ENCODE peak calls at places on chromosomes 4 and X, in nine cellular contexts. M is A549, X is HCT116, J is K562, Q is GM12878, F is SK-N-SH, O is Panc1, P is HepG2, I is GM23338. T is an unnamed sample.

GRCh38 chr4:7105261-7105660 is 37.4 kb upstream of the GRPEL1 start:
- DNase-seq in M (no peak), X (no peak), J (no peak), Q (no peak), F (no peak), O (no peak), P (no peak), I (no peak), T (no peak)

GRCh38 chrX:134501942-134502341 is 42.0 kb downstream of the HPRT1 start:
- DNase-seq in M (no peak), X (no peak), J (no peak), Q (no peak), F (no peak), O (no peak), P (no peak), I (no peak), T (no peak)

GRCh38 chr4:66636321-66636720 is 909.0 kb downstream of the CENPC start:
- DNase-seq in M (no peak), X (no peak), J (no peak), Q (no peak), F (no peak), O (no peak), P (no peak), I (no peak), T (no peak)

GRCh38 chr4:56995525-56995924 is 16.8 kb downstream of the POLR2B start:
- DNase-seq in M (no peak), X (no peak), J (no peak), Q (no peak), F (no peak), O (no peak), P (no peak), I (no peak), T (no peak)

GRCh38 chr4:137621056-137621455 is 88.8 kb upstream of the PCDH18 start:
- DNase-seq in M (no peak), X (no peak), J (no peak), Q (no peak), F (no peak), O (no peak), P (no peak), I (no peak), T (no peak)

GRCh38 chrX:1093112-1093511 is 119.3 kb downstream of the CRLF2 start:
- DNase-seq in M (no peak), X (no peak), J (no peak), Q (no peak), F (no peak), O (no peak), P (no peak), I (no peak), T (no peak)

GRCh38 chrX:134554291-134554690 is 94.3 kb downstream of the HPRT1 start:
- DNase-seq in M (no peak), X (no peak), J (no peak), Q (no peak), F (no peak), O (no peak), P (no peak), I (no peak), T (no peak)

GRCh38 chr4:15396157-15396800 is 31.6 kb upstream of the C1QTNF7 start:
- DNase-seq in M (peak), X (peak), J (peak), Q (no peak), F (peak), O (peak), P (peak), I (peak), T (peak)

GRCh38 chr4:13427599-13428325 is 56.4 kb downstream of the RAB28 start:
- DNase-seq in M (no peak), X (no peak), J (no peak), Q (no peak), F (no peak), O (no peak), P (no peak), I (peak), T (no peak)

GRCh38 chr4:8192748-8193738 is 6.0 kb upstream of the SH3TC1 start:
- DNase-seq in M (peak), X (peak), J (no peak), Q (peak), F (peak), O (peak), P (peak), I (no peak), T (no peak)

GRCh38 chr4:173525118-173526033 is 4.7 kb downstream of the HAND2 start:
- DNase-seq in M (no peak), X (no peak), J (no peak), Q (no peak), F (peak), O (no peak), P (no peak), I (peak), T (no peak)

GRCh38 chr4:153115322-153116100 is 88.7 kb upstream of the TRIM2 start:
- DNase-seq in M (peak), X (peak), J (no peak), Q (peak), F (no peak), O (peak), P (peak), I (no peak), T (peak)

GRCh38 chr4:71377561-71377960 is 38.7 kb downstream of the SLC4A4 start:
- DNase-seq in M (peak), X (no peak), J (no peak), Q (no peak), F (no peak), O (no peak), P (no peak), I (no peak), T (no peak)

GRCh38 chr4:106369456-106370060 is 980 bp upstream of the GIMD1 start:
- DNase-seq in M (peak), X (peak), J (peak), Q (peak), F (peak), O (peak), P (peak), I (peak), T (peak)

GRCh38 chr4:146490106-146490505 is 31.6 kb downstream of the SLC10A7 start:
- DNase-seq in M (no peak), X (no peak), J (no peak), Q (no peak), F (no peak), O (no peak), P (no peak), I (no peak), T (no peak)

GRCh38 chr4:53505947-53506346 is 85.3 kb downstream of the LNX1 start:
- DNase-seq in M (no peak), X (no peak), J (no peak), Q (no peak), F (no peak), O (no peak), P (no peak), I (peak), T (no peak)

GRCh38 chr4:186939226-186939625 is 215.6 kb upstream of the FAT1 start:
- DNase-seq in M (no peak), X (no peak), J (no peak), Q (no peak), F (no peak), O (no peak), P (no peak), I (no peak), T (no peak)

GRCh38 chr4:169337510-169337909 is 66.8 kb upstream of the SH3RF1 start:
- DNase-seq in M (no peak), X (no peak), J (no peak), Q (no peak), F (no peak), O (no peak), P (no peak), I (no peak), T (no peak)

GRCh38 chr4:66568001-66568400 is 897.7 kb upstream of the EPHA5 start:
- DNase-seq in M (no peak), X (no peak), J (no peak), Q (no peak), F (no peak), O (no peak), P (no peak), I (no peak), T (no peak)

GRCh38 chrX:132615396-132616131 is 126.7 kb upstream of the MBNL3 start:
- DNase-seq in M (no peak), X (peak), J (peak), Q (no peak), F (no peak), O (no peak), P (peak), I (peak), T (peak)

GRCh38 chr4:176588436-176588835 is 204.3 kb downstream of the VEGFC start:
- DNase-seq in M (no peak), X (no peak), J (no peak), Q (no peak), F (no peak), O (no peak), P (no peak), I (no peak), T (no peak)

GRCh38 chr4:2788532-2789103 is 4.3 kb upstream of the SH3BP2 start:
- DNase-seq in M (no peak), X (no peak), J (peak), Q (no peak), F (peak), O (no peak), P (no peak), I (no peak), T (peak)

GRCh38 chrX:153557618-153558017 is 40.2 kb downstream of the ATP2B3 start:
- DNase-seq in M (no peak), X (no peak), J (peak), Q (no peak), F (no peak), O (no peak), P (no peak), I (no peak), T (no peak)

GRCh38 chr4:8084712-8085490 is 73.7 kb downstream of the ABLIM2 start:
- DNase-seq in M (no peak), X (no peak), J (no peak), Q (no peak), F (no peak), O (no peak), P (no peak), I (no peak), T (no peak)

GRCh38 chrX:79325263-79325958 is 41.7 kb downstream of the ITM2A start:
- DNase-seq in M (no peak), X (no peak), J (no peak), Q (no peak), F (no peak), O (no peak), P (no peak), I (peak), T (no peak)

GRCh38 chrX:144798972-144799371 is 448.3 kb upstream of the SPANXN1 start:
- DNase-seq in M (no peak), X (no peak), J (no peak), Q (no peak), F (no peak), O (no peak), P (no peak), I (no peak), T (no peak)

GRCh38 chr4:173821031-173821430 is 291.0 kb upstream of the HAND2 start:
- DNase-seq in M (no peak), X (no peak), J (no peak), Q (no peak), F (no peak), O (no peak), P (no peak), I (no peak), T (no peak)

GRCh38 chr4:3145251-3145908 is 70.9 kb downstream of the HTT start:
- DNase-seq in M (no peak), X (no peak), J (no peak), Q (no peak), F (no peak), O (no peak), P (no peak), I (no peak), T (no peak)

GRCh38 chr4:79334783-79335182 is 8.9 kb upstream of the NAA11 start:
- DNase-seq in M (no peak), X (no peak), J (no peak), Q (no peak), F (no peak), O (no peak), P (no peak), I (no peak), T (no peak)

GRCh38 chr4:108049406-108049805 is 59.7 kb downstream of the HADH start:
- DNase-seq in M (no peak), X (no peak), J (no peak), Q (no peak), F (no peak), O (no peak), P (no peak), I (no peak), T (no peak)

GRCh38 chrX:41090568-41091238 is 5.5 kb downstream of the USP9X start:
- DNase-seq in M (no peak), X (no peak), J (no peak), Q (no peak), F (no peak), O (no peak), P (peak), I (no peak), T (no peak)

GRCh38 chrX:97398030-97398551 is 514.4 kb downstream of the RPA4 start:
- DNase-seq in M (no peak), X (no peak), J (no peak), Q (peak), F (no peak), O (no peak), P (no peak), I (no peak), T (no peak)

GRCh38 chrX:47047989-47048388 is 30.3 kb upstream of the RGN start:
- DNase-seq in M (no peak), X (no peak), J (peak), Q (no peak), F (no peak), O (no peak), P (no peak), I (no peak), T (no peak)

GRCh38 chr4:119490335-119490734 is 138.3 kb downstream of the PDE5A start:
- DNase-seq in M (no peak), X (no peak), J (no peak), Q (no peak), F (no peak), O (peak), P (no peak), I (peak), T (no peak)

GRCh38 chrX:12824944-12825343 is 33.7 kb downstream of the PRPS2 start:
- DNase-seq in M (no peak), X (no peak), J (no peak), Q (no peak), F (no peak), O (no peak), P (no peak), I (no peak), T (no peak)

GRCh38 chrX:46547857-46548256 is 2.6 kb upstream of the ZNF674 start:
- DNase-seq in M (no peak), X (peak), J (no peak), Q (no peak), F (no peak), O (no peak), P (peak), I (no peak), T (no peak)

GRCh38 chr4:80197601-80198444 is 520 bp downstream of the PRDM8 start:
- DNase-seq in M (no peak), X (no peak), J (no peak), Q (no peak), F (peak), O (no peak), P (no peak), I (peak), T (no peak)

GRCh38 chr4:182015893-182016292 is 227.3 kb upstream of the TENM3 start:
- DNase-seq in M (no peak), X (no peak), J (no peak), Q (no peak), F (no peak), O (no peak), P (no peak), I (no peak), T (no peak)

GRCh38 chr4:13611283-13611842 is 16.2 kb downstream of the BOD1L1 start:
- DNase-seq in M (no peak), X (no peak), J (no peak), Q (peak), F (no peak), O (no peak), P (no peak), I (no peak), T (no peak)

GRCh38 chr4:158121203-158121586 is 51.6 kb downstream of the GASK1B start:
- DNase-seq in M (no peak), X (no peak), J (no peak), Q (no peak), F (no peak), O (no peak), P (peak), I (no peak), T (no peak)

DNA sequence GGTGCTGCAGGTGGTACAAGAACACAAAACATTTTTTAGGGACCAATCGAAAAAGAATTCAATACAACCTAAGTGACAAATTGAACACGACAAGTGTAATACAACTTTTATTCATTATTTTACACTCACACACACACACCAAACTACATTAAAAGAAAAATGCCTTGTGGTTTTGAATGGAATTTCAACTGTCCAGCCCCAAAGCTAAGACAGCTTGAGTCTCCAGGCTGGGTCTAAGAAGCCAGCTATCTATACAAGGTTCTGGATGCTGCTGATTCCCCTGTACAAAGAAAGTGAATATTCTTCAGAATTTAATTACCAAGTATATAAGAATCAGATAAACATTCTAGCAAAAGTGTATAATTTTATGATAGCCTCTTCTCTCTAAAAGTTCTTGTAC is 118.2 kb downstream of the PPP3CA start:
- DNase-seq in M (no peak), X (no peak), J (no peak), Q (no peak), F (no peak), O (no peak), P (no peak), I (no peak), T (no peak)
- TF ChIP-seq REST in M (no peak), X (no peak), J (no peak), Q (no peak), F (no peak), O (no peak), P (no peak), I (no peak), T (no peak)

GRCh38 chrX:53280703-53281320 is 572 bp downstream of the IQSEC2 start:
- DNase-seq in M (no peak), X (no peak), J (no peak), Q (no peak), F (no peak), O (no peak), P (no peak), I (no peak), T (no peak)
- H3K4me3 ChIP-seq in M (peak), X (peak), J (peak), Q (no peak), F (peak), O (peak), P (no peak), I (no peak), T (peak)

GRCh38 chrX:16712825-16713155 is 321 bp upstream of the CTPS2 start:
- DNase-seq in M (no peak), X (no peak), J (no peak), Q (no peak), F (no peak), O (no peak), P (no peak), I (peak), T (no peak)

GRCh38 chrX:16708016-16708415 is 4.5 kb downstream of the CTPS2 start:
- DNase-seq in M (no peak), X (no peak), J (no peak), Q (no peak), F (no peak), O (no peak), P (no peak), I (no peak), T (no peak)

GRCh38 chrX:16712116-16712824 is at the start of gene CTPS2:
- DNase-seq in M (peak), X (no peak), J (peak), Q (no peak), F (peak), O (no peak), P (peak), I (peak), T (peak)

GRCh38 chrX:16714504-16714903 is 2.0 kb upstream of the CTPS2 start:
- DNase-seq in M (no peak), X (no peak), J (no peak), Q (no peak), F (no peak), O (no peak), P (no peak), I (no peak), T (no peak)

GRCh38 chrX:16711219-16712115 is 1.0 kb downstream of the CTPS2 start:
- DNase-seq in M (no peak), X (no peak), J (peak), Q (no peak), F (peak), O (no peak), P (peak), I (peak), T (no peak)
- TF ChIP-seq REST in M (no peak), X (no peak), J (no peak), Q (no peak), F (no peak), O (no peak), P (no peak), I (no peak), T (no peak)

GRCh38 chr4:163611172-163611571 is 116.7 kb downstream of the TMA16 start:
- DNase-seq in M (no peak), X (no peak), J (no peak), Q (no peak), F (no peak), O (no peak), P (no peak), I (no peak), T (peak)

GRCh38 chr4:163613375-163613774 is 118.9 kb downstream of the TMA16 start:
- DNase-seq in M (no peak), X (no peak), J (no peak), Q (no peak), F (no peak), O (no peak), P (no peak), I (no peak), T (no peak)

GRCh38 chr4:163610642-163611041 is 116.2 kb downstream of the TMA16 start:
- DNase-seq in M (no peak), X (no peak), J (no peak), Q (no peak), F (no peak), O (no peak), P (no peak), I (peak), T (no peak)

GRCh38 chr4:163612762-163613161 is 118.3 kb downstream of the TMA16 start:
- DNase-seq in M (no peak), X (no peak), J (no peak), Q (no peak), F (no peak), O (no peak), P (no peak), I (no peak), T (no peak)

GRCh38 chr4:163611784-163612445 is 117.4 kb downstream of the TMA16 start:
- DNase-seq in M (no peak), X (no peak), J (no peak), Q (no peak), F (no peak), O (no peak), P (no peak), I (no peak), T (no peak)
- H3K4me3 ChIP-seq in M (no peak), X (no peak), J (no peak), Q (no peak), F (no peak), O (no peak), P (no peak), I (no peak), T (no peak)

GRCh38 chr4:99585521-99585920 is 10.9 kb downstream of the MTTP start:
- DNase-seq in M (no peak), X (no peak), J (no peak), Q (no peak), F (no peak), O (no peak), P (no peak), I (no peak), T (no peak)

GRCh38 chr4:99586322-99586721 is 11.7 kb downstream of the MTTP start:
- DNase-seq in M (no peak), X (no peak), J (no peak), Q (no peak), F (no peak), O (no peak), P (no peak), I (no peak), T (no peak)

GRCh38 chr4:99587803-99588202 is 13.2 kb downstream of the MTTP start:
- DNase-seq in M (no peak), X (no peak), J (no peak), Q (no peak), F (no peak), O (no peak), P (no peak), I (no peak), T (no peak)

GRCh38 chr4:99587302-99587701 is 12.7 kb downstream of the MTTP start:
- DNase-seq in M (no peak), X (no peak), J (no peak), Q (no peak), F (no peak), O (no peak), P (no peak), I (no peak), T (no peak)

DNA sequence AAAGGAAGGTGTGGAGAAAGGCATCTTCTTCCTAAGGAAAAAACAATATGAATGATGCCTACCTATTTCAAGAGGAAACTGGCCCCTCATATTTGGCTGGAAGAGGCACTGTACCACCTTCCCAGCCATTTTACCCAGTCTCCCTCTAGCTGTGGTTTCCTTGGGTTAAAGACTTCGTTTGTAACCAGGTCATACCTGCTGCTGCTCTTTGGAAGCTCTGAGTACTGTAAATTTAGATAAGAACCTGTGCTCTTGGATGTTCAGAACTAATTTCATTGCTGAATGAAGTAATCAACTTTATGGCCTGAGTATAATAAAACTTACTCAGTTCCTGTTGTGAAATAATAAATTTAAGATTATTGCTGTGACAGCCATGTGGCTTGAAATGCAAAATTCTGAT is 12.1 kb downstream of the MTTP start:
- DNase-seq in M (no peak), X (no peak), J (no peak), Q (no peak), F (no peak), O (no peak), P (no peak), I (peak), T (no peak)
- TF ChIP-seq REST in M (no peak), X (no peak), J (no peak), Q (no peak), F (no peak), O (no peak), P (no peak), I (no peak), T (no peak)

GRCh38 chrX:106999002-106999975 is 723 bp downstream of the MORC4 start:
- DNase-seq in M (peak), X (peak), J (no peak), Q (no peak), F (peak), O (peak), P (peak), I (peak), T (no peak)
- H3K4me3 ChIP-seq in M (peak), X (peak), J (no peak), Q (peak), F (peak), O (peak), P (peak), I (peak), T (no peak)

T was measured in HL-60.